ENCODE peak calls at places on chromosomes 11 and 22, in seven cellular contexts. R, T, K, H, L, V and Z are unnamed samples.
A peak's percentile ranks its signal among the peaks of the same experiment; 100 is the strongest.

GRCh38 chr11:126719740-126720139 is 280.8 kb downstream of the KIRREL3 start:
- DNase-seq in H (no peak), K (no peak), L (no peak), R (no peak), T (no peak), V (no peak), Z (no peak)

GRCh38 chr11:101974255-101974654 is 57.9 kb upstream of the ANGPTL5 start:
- DNase-seq in T (no peak), R (no peak), V (no peak), L (no peak), H (peak; percentile 7), K (no peak), Z (no peak)

GRCh38 chr11:127610787-127611186 is 610.2 kb upstream of the KIRREL3 start:
- DNase-seq in H (no peak), V (no peak), R (no peak), T (no peak), K (no peak), L (no peak), Z (no peak)

GRCh38 chr11:16356057-16356750 is at the start of gene SOX6:
- DNase-seq in V (no peak), R (no peak), H (no peak), L (peak; percentile 14), T (no peak), K (peak; percentile 11), Z (no peak)

GRCh38 chr11:2778630-2779498 is 79.1 kb upstream of the KCNQ1OT1 start:
- DNase-seq in H (peak; percentile 24), T (no peak), R (peak; percentile 80), K (peak; percentile 9), L (peak; percentile 68), V (peak; percentile 84), Z (peak; percentile 13)

GRCh38 chr11:46239801-46240061 is 37.7 kb upstream of the CREB3L1 start:
- DNase-seq in L (no peak), K (no peak), H (no peak), R (no peak), V (no peak), T (no peak), Z (no peak)

GRCh38 chr22:35479359-35479758 is 61.3 kb upstream of the RASD2 start:
- DNase-seq in R (no peak), K (no peak), V (no peak), L (no peak), H (no peak), T (no peak), Z (no peak)

GRCh38 chr11:95863486-95864140 is 60.3 kb downstream of the MTMR2 start:
- DNase-seq in H (peak; percentile 49), K (no peak), T (no peak), V (no peak), R (no peak), L (no peak), Z (no peak)

GRCh38 chr11:62974848-62975522 is 9.8 kb downstream of the SLC22A6 start:
- DNase-seq in K (no peak), R (no peak), T (peak; percentile 37), H (no peak), L (peak; percentile 66), V (no peak), Z (no peak)

GRCh38 chr11:112318193-112318592 is 57.5 kb upstream of the PLET1 start:
- DNase-seq in L (no peak), V (no peak), T (no peak), H (peak; percentile 78), K (no peak), R (no peak), Z (no peak)

GRCh38 chr11:43558556-43559127 is 121.9 kb upstream of the HSD17B12 start:
- DNase-seq in V (no peak), T (no peak), L (no peak), R (no peak), H (no peak), K (no peak), Z (no peak)

GRCh38 chr11:122215244-122215992 is 99.4 kb upstream of the BLID start:
- DNase-seq in T (peak; percentile 43), H (peak; percentile 94), V (peak; percentile 70), K (peak; percentile 65), R (peak; percentile 89), L (peak; percentile 58), Z (no peak)

GRCh38 chr11:2484576-2485125 is 39.8 kb downstream of the KCNQ1 start:
- DNase-seq in R (no peak), K (no peak), L (no peak), V (no peak), H (no peak), T (no peak), Z (no peak)

GRCh38 chr11:75577198-75577597 is 15.1 kb downstream of the SERPINH1 start:
- DNase-seq in T (peak; percentile 57), R (no peak), K (no peak), H (no peak), V (peak; percentile 69), L (peak; percentile 36), Z (no peak)

GRCh38 chr11:3088806-3089205 is 31.6 kb upstream of the CARS1 start:
- DNase-seq in L (no peak), R (no peak), H (no peak), V (no peak), T (no peak), K (no peak), Z (no peak)

GRCh38 chr22:22910272-22911240 is 22.9 kb downstream of the IGLL5 start:
- DNase-seq in L (no peak), K (no peak), T (no peak), R (no peak), V (no peak), H (no peak), Z (no peak)

GRCh38 chr22:46036558-46037408 is 59.8 kb upstream of the WNT7B start:
- DNase-seq in R (no peak), K (peak; percentile 9), H (no peak), V (no peak), T (peak; percentile 48), L (peak; percentile 52), Z (no peak)

GRCh38 chr11:76587810-76588454 is 82.6 kb downstream of the LRRC32 start:
- DNase-seq in H (no peak), K (no peak), T (no peak), L (no peak), R (no peak), V (no peak), Z (no peak)

GRCh38 chr11:282171-282570 is 4.0 kb downstream of the NLRP6 start:
- DNase-seq in L (no peak), V (no peak), R (no peak), H (no peak), K (no peak), T (no peak), Z (no peak)

GRCh38 chr11:74055938-74056337 is 47.1 kb upstream of the UCP3 start:
- DNase-seq in T (no peak), L (no peak), K (no peak), H (peak; percentile 38), V (no peak), R (no peak), Z (no peak)

GRCh38 chr11:117143390-117143789 is 697 bp upstream of the PAFAH1B2 start:
- DNase-seq in H (no peak), V (peak; percentile 61), R (peak; percentile 64), T (peak; percentile 28), K (no peak), L (no peak), Z (no peak)

GRCh38 chr11:80320765-80321164 is 879.9 kb upstream of the TENM4 start:
- DNase-seq in K (no peak), L (no peak), H (no peak), V (no peak), T (no peak), R (no peak), Z (no peak)
- TF ChIP-seq CTCF in K (no peak), L (no peak), H (peak; percentile 33), V (no peak), T (peak; percentile 43), R (no peak), Z (no peak)

GRCh38 chr11:124800226-124800929 is at the start of gene MSANTD2:
- DNase-seq in T (peak; percentile 73), L (peak; percentile 78), V (peak; percentile 89), H (peak; percentile 48), R (peak; percentile 79), K (peak; percentile 67), Z (peak; percentile 85)
- TF ChIP-seq CTCF in T (no peak), L (no peak), V (no peak), H (no peak), R (peak; percentile 11), K (no peak), Z (no peak)

GRCh38 chr11:72102162-72102561 is 935 bp downstream of the LAMTOR1 start:
- DNase-seq in L (no peak), T (no peak), H (no peak), K (no peak), V (no peak), R (no peak), Z (no peak)

GRCh38 chr11:72102946-72103753 is at the start of gene LAMTOR1:
- DNase-seq in K (peak; percentile 96), H (peak; percentile 98), R (peak; percentile 100), T (peak; percentile 98), V (peak; percentile 100), L (peak; percentile 98), Z (peak; percentile 93)

GRCh38 chr11:72102631-72102945 is 509 bp downstream of the LAMTOR1 start:
- DNase-seq in T (no peak), H (no peak), K (no peak), R (no peak), L (no peak), V (no peak), Z (no peak)

GRCh38 chr11:72105888-72106287 is at the start of gene TOMT:
- DNase-seq in V (no peak), R (no peak), K (no peak), T (no peak), L (no peak), H (no peak), Z (no peak)

GRCh38 chr11:72103754-72104167 is 664 bp upstream of the LAMTOR1 start:
- DNase-seq in V (no peak), K (no peak), L (no peak), R (no peak), T (no peak), H (no peak), Z (no peak)
- TF ChIP-seq CTCF in V (no peak), K (peak; percentile 9), L (no peak), R (no peak), T (no peak), H (no peak), Z (no peak)

GRCh38 chr11:12704049-12704448 is 29.8 kb downstream of the TEAD1 start:
- DNase-seq in L (no peak), K (no peak), T (no peak), H (peak; percentile 59), R (no peak), V (no peak), Z (no peak)

GRCh38 chr11:12698049-12698448 is 23.8 kb downstream of the TEAD1 start:
- DNase-seq in V (no peak), L (no peak), R (no peak), T (no peak), H (no peak), K (no peak), Z (no peak)

GRCh38 chr11:12702999-12703453 is 28.8 kb downstream of the TEAD1 start:
- DNase-seq in T (no peak), R (no peak), H (no peak), L (no peak), V (no peak), K (no peak), Z (no peak)

GRCh38 chr11:12705874-12706273 is 31.7 kb downstream of the TEAD1 start:
- DNase-seq in L (no peak), R (no peak), T (no peak), H (no peak), K (no peak), V (no peak), Z (no peak)

DNA sequence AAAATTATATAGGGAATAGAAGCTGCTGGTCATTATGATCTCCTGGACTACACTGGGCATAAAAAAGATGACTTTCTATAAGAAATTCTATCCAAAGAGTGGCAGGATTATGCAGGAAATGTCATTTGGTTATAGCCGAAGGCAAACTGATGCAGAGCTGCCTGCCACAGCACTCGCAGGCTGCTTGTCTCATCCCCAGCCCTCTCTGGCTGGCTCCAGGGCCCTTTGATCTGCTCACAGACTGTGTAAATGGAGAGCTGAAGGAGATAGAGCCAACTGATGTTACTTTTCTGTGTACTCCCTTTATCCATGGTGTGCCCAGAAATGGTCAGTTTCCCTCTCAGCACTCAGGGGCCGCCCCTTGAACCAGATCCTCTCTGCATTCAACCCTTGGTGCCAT is 27.6 kb downstream of the TEAD1 start:
- DNase-seq in H (no peak), R (no peak), L (no peak), T (no peak), K (no peak), V (no peak), Z (no peak)
- TF ChIP-seq CTCF in H (no peak), R (no peak), L (no peak), T (no peak), K (no peak), V (no peak), Z (no peak)